ENCODE peak calls at places on chromosomes 4 and X, in nine cellular contexts. One of them, this sample, is unnamed.

GRCh38 chr4:110503588-110504435 is 27.9 kb downstream of the ENPEP start:
- DNase-seq in aorta: no peak
- DNase-seq in ELR: no peak
- DNase-seq in fibroblast of pulmonary artery: peak; percentile 30
- DNase-seq in RPMI8226: peak; percentile 4
- DNase-seq in GM13977: no peak
- DNase-seq in stomach: no peak
- DNase-seq in activated CD8-positive, alpha-beta T cell treated with anti-CD3 and anti-CD28 coated beads, Interleukin-2, amount 10 ng/mL, durations not matched to agents 7 days and 5 days: no peak
- DNase-seq in A549: no peak
- DNase-seq in this sample: peak; percentile 65

GRCh38 chr4:56648245-56649151 is 32.6 kb downstream of the HOPX start:
- DNase-seq in fibroblast of pulmonary artery: peak; percentile 13
- DNase-seq in A549: no peak
- DNase-seq in stomach: no peak
- DNase-seq in activated CD8-positive, alpha-beta T cell treated with anti-CD3 and anti-CD28 coated beads, Interleukin-2, amount 10 ng/mL, durations not matched to agents 7 days and 5 days: no peak
- DNase-seq in aorta: no peak
- DNase-seq in GM13977: no peak
- DNase-seq in RPMI8226: no peak
- DNase-seq in ELR: peak; percentile 11
- DNase-seq in this sample: peak; percentile 41

GRCh38 chrX:13463608-13464007 is 105.8 kb upstream of the EGFL6 start:
- DNase-seq in aorta: peak; percentile 55
- DNase-seq in stomach: no peak
- DNase-seq in GM13977: no peak
- DNase-seq in activated CD8-positive, alpha-beta T cell treated with anti-CD3 and anti-CD28 coated beads, Interleukin-2, amount 10 ng/mL, durations not matched to agents 7 days and 5 days: no peak
- DNase-seq in ELR: peak; percentile 87
- DNase-seq in A549: peak; percentile 6
- DNase-seq in fibroblast of pulmonary artery: peak; percentile 90
- DNase-seq in RPMI8226: no peak
- DNase-seq in this sample: peak; percentile 93

GRCh38 chr4:143555676-143556075 is 42.2 kb downstream of the SMARCA5 start:
- DNase-seq in activated CD8-positive, alpha-beta T cell treated with anti-CD3 and anti-CD28 coated beads, Interleukin-2, amount 10 ng/mL, durations not matched to agents 7 days and 5 days: no peak
- DNase-seq in fibroblast of pulmonary artery: no peak
- DNase-seq in ELR: no peak
- DNase-seq in aorta: no peak
- DNase-seq in A549: no peak
- DNase-seq in stomach: no peak
- DNase-seq in RPMI8226: no peak
- DNase-seq in GM13977: no peak
- DNase-seq in this sample: peak; percentile 10

GRCh38 chr4:184805462-184806245 is 20.1 kb downstream of the ACSL1 start:
- DNase-seq in A549: no peak
- DNase-seq in stomach: peak; percentile 82
- DNase-seq in fibroblast of pulmonary artery: no peak
- DNase-seq in aorta: no peak
- DNase-seq in GM13977: no peak
- DNase-seq in activated CD8-positive, alpha-beta T cell treated with anti-CD3 and anti-CD28 coated beads, Interleukin-2, amount 10 ng/mL, durations not matched to agents 7 days and 5 days: no peak
- DNase-seq in ELR: no peak
- DNase-seq in RPMI8226: peak; percentile 73
- DNase-seq in this sample: no peak

GRCh38 chrX:119726900-119727555 is 31.4 kb upstream of the SOWAHD start:
- DNase-seq in aorta: no peak
- DNase-seq in A549: no peak
- DNase-seq in stomach: no peak
- DNase-seq in ELR: peak; percentile 23
- DNase-seq in RPMI8226: no peak
- DNase-seq in fibroblast of pulmonary artery: no peak
- DNase-seq in GM13977: no peak
- DNase-seq in activated CD8-positive, alpha-beta T cell treated with anti-CD3 and anti-CD28 coated beads, Interleukin-2, amount 10 ng/mL, durations not matched to agents 7 days and 5 days: peak; percentile 48
- DNase-seq in this sample: no peak

GRCh38 chr4:166174717-166175510 is 301.9 kb downstream of the TLL1 start:
- DNase-seq in RPMI8226: no peak
- DNase-seq in stomach: no peak
- DNase-seq in activated CD8-positive, alpha-beta T cell treated with anti-CD3 and anti-CD28 coated beads, Interleukin-2, amount 10 ng/mL, durations not matched to agents 7 days and 5 days: no peak
- DNase-seq in aorta: no peak
- DNase-seq in ELR: peak; percentile 66
- DNase-seq in GM13977: no peak
- DNase-seq in A549: peak; percentile 27
- DNase-seq in fibroblast of pulmonary artery: peak; percentile 78
- DNase-seq in this sample: peak; percentile 39

GRCh38 chrX:100645106-100645505 is 1.1 kb downstream of the SRPX2 start:
- DNase-seq in RPMI8226: peak; percentile 21
- DNase-seq in ELR: peak; percentile 43
- DNase-seq in A549: no peak
- DNase-seq in activated CD8-positive, alpha-beta T cell treated with anti-CD3 and anti-CD28 coated beads, Interleukin-2, amount 10 ng/mL, durations not matched to agents 7 days and 5 days: no peak
- DNase-seq in fibroblast of pulmonary artery: peak; percentile 38
- DNase-seq in GM13977: no peak
- DNase-seq in stomach: no peak
- DNase-seq in aorta: no peak
- DNase-seq in this sample: no peak

GRCh38 chr4:848307-848691 is 22.4 kb upstream of the CPLX1 start:
- DNase-seq in A549: no peak
- DNase-seq in ELR: no peak
- DNase-seq in aorta: peak; percentile 37
- DNase-seq in stomach: no peak
- DNase-seq in RPMI8226: no peak
- DNase-seq in activated CD8-positive, alpha-beta T cell treated with anti-CD3 and anti-CD28 coated beads, Interleukin-2, amount 10 ng/mL, durations not matched to agents 7 days and 5 days: no peak
- DNase-seq in fibroblast of pulmonary artery: no peak
- DNase-seq in GM13977: no peak
- DNase-seq in this sample: no peak

GRCh38 chr4:128653514-128654420 is 155.7 kb upstream of the JADE1 start:
- DNase-seq in GM13977: no peak
- DNase-seq in fibroblast of pulmonary artery: peak; percentile 87
- DNase-seq in activated CD8-positive, alpha-beta T cell treated with anti-CD3 and anti-CD28 coated beads, Interleukin-2, amount 10 ng/mL, durations not matched to agents 7 days and 5 days: no peak
- DNase-seq in ELR: no peak
- DNase-seq in A549: no peak
- DNase-seq in stomach: no peak
- DNase-seq in aorta: no peak
- DNase-seq in RPMI8226: no peak
- DNase-seq in this sample: peak; percentile 78

GRCh38 chrX:54198262-54198661 is 15.2 kb upstream of the FAM120C start:
- DNase-seq in activated CD8-positive, alpha-beta T cell treated with anti-CD3 and anti-CD28 coated beads, Interleukin-2, amount 10 ng/mL, durations not matched to agents 7 days and 5 days: no peak
- DNase-seq in aorta: no peak
- DNase-seq in GM13977: no peak
- DNase-seq in RPMI8226: no peak
- DNase-seq in fibroblast of pulmonary artery: no peak
- DNase-seq in stomach: no peak
- DNase-seq in ELR: no peak
- DNase-seq in A549: no peak
- DNase-seq in this sample: no peak

GRCh38 chr4:55175779-55176231 is 50.4 kb upstream of the KDR start:
- DNase-seq in GM13977: no peak
- DNase-seq in ELR: peak; percentile 90
- DNase-seq in fibroblast of pulmonary artery: peak; percentile 73
- DNase-seq in stomach: no peak
- DNase-seq in RPMI8226: no peak
- DNase-seq in activated CD8-positive, alpha-beta T cell treated with anti-CD3 and anti-CD28 coated beads, Interleukin-2, amount 10 ng/mL, durations not matched to agents 7 days and 5 days: no peak
- DNase-seq in A549: peak; percentile 1
- DNase-seq in aorta: no peak
- DNase-seq in this sample: peak; percentile 61

GRCh38 chrX:42530027-42530426 is 247.9 kb downstream of the PPP1R2C start:
- DNase-seq in fibroblast of pulmonary artery: peak; percentile 36
- DNase-seq in GM13977: no peak
- DNase-seq in aorta: no peak
- DNase-seq in activated CD8-positive, alpha-beta T cell treated with anti-CD3 and anti-CD28 coated beads, Interleukin-2, amount 10 ng/mL, durations not matched to agents 7 days and 5 days: no peak
- DNase-seq in A549: no peak
- DNase-seq in stomach: no peak
- DNase-seq in ELR: peak; percentile 1
- DNase-seq in RPMI8226: no peak
- DNase-seq in this sample: peak; percentile 52

GRCh38 chr4:54687887-54688841 is 30.4 kb downstream of the KIT start:
- DNase-seq in GM13977: no peak
- DNase-seq in RPMI8226: no peak
- DNase-seq in activated CD8-positive, alpha-beta T cell treated with anti-CD3 and anti-CD28 coated beads, Interleukin-2, amount 10 ng/mL, durations not matched to agents 7 days and 5 days: peak; percentile 28
- DNase-seq in A549: no peak
- DNase-seq in ELR: no peak
- DNase-seq in aorta: no peak
- DNase-seq in stomach: no peak
- DNase-seq in fibroblast of pulmonary artery: peak; percentile 6
- DNase-seq in this sample: peak; percentile 17

GRCh38 chr4:81751531-81752291 is 280.0 kb upstream of the RASGEF1B start:
- DNase-seq in stomach: no peak
- DNase-seq in RPMI8226: no peak
- DNase-seq in A549: no peak
- DNase-seq in aorta: no peak
- DNase-seq in activated CD8-positive, alpha-beta T cell treated with anti-CD3 and anti-CD28 coated beads, Interleukin-2, amount 10 ng/mL, durations not matched to agents 7 days and 5 days: no peak
- DNase-seq in GM13977: no peak
- DNase-seq in fibroblast of pulmonary artery: no peak
- DNase-seq in ELR: no peak
- DNase-seq in this sample: no peak

GRCh38 chrX:69321006-69321655 is 155.9 kb upstream of the PJA1 start:
- DNase-seq in A549: no peak
- DNase-seq in RPMI8226: no peak
- DNase-seq in stomach: peak; percentile 21
- DNase-seq in fibroblast of pulmonary artery: no peak
- DNase-seq in aorta: no peak
- DNase-seq in GM13977: no peak
- DNase-seq in activated CD8-positive, alpha-beta T cell treated with anti-CD3 and anti-CD28 coated beads, Interleukin-2, amount 10 ng/mL, durations not matched to agents 7 days and 5 days: no peak
- DNase-seq in ELR: no peak
- DNase-seq in this sample: no peak

GRCh38 chrX:29617725-29618124 is 597.6 kb upstream of the MAGEB2 start:
- DNase-seq in GM13977: no peak
- DNase-seq in ELR: no peak
- DNase-seq in A549: peak; percentile 11
- DNase-seq in fibroblast of pulmonary artery: no peak
- DNase-seq in aorta: no peak
- DNase-seq in stomach: no peak
- DNase-seq in activated CD8-positive, alpha-beta T cell treated with anti-CD3 and anti-CD28 coated beads, Interleukin-2, amount 10 ng/mL, durations not matched to agents 7 days and 5 days: no peak
- DNase-seq in RPMI8226: no peak
- DNase-seq in this sample: peak; percentile 21

GRCh38 chr4:52957220-52957686 is 95.1 kb downstream of the RASL11B start:
- DNase-seq in RPMI8226: peak; percentile 68
- DNase-seq in aorta: no peak
- DNase-seq in activated CD8-positive, alpha-beta T cell treated with anti-CD3 and anti-CD28 coated beads, Interleukin-2, amount 10 ng/mL, durations not matched to agents 7 days and 5 days: no peak
- DNase-seq in ELR: no peak
- DNase-seq in A549: no peak
- DNase-seq in GM13977: no peak
- DNase-seq in stomach: no peak
- DNase-seq in fibroblast of pulmonary artery: no peak
- DNase-seq in this sample: peak; percentile 56

GRCh38 chr4:71659979-71660378 is 123.9 kb downstream of the GC start:
- DNase-seq in stomach: no peak
- DNase-seq in ELR: no peak
- DNase-seq in RPMI8226: no peak
- DNase-seq in aorta: no peak
- DNase-seq in activated CD8-positive, alpha-beta T cell treated with anti-CD3 and anti-CD28 coated beads, Interleukin-2, amount 10 ng/mL, durations not matched to agents 7 days and 5 days: no peak
- DNase-seq in A549: no peak
- DNase-seq in GM13977: no peak
- DNase-seq in fibroblast of pulmonary artery: no peak
- DNase-seq in this sample: no peak

GRCh38 chrX:132740316-132741123 is 217.9 kb downstream of the HS6ST2 start:
- DNase-seq in fibroblast of pulmonary artery: peak; percentile 4
- DNase-seq in activated CD8-positive, alpha-beta T cell treated with anti-CD3 and anti-CD28 coated beads, Interleukin-2, amount 10 ng/mL, durations not matched to agents 7 days and 5 days: no peak
- DNase-seq in A549: no peak
- DNase-seq in ELR: no peak
- DNase-seq in GM13977: no peak
- DNase-seq in aorta: no peak
- DNase-seq in stomach: no peak
- DNase-seq in RPMI8226: no peak
- DNase-seq in this sample: peak; percentile 17

GRCh38 chr4:8402640-8403039 is 37.9 kb downstream of the ACOX3 start:
- DNase-seq in A549: no peak
- DNase-seq in GM13977: no peak
- DNase-seq in fibroblast of pulmonary artery: no peak
- DNase-seq in RPMI8226: no peak
- DNase-seq in ELR: no peak
- DNase-seq in activated CD8-positive, alpha-beta T cell treated with anti-CD3 and anti-CD28 coated beads, Interleukin-2, amount 10 ng/mL, durations not matched to agents 7 days and 5 days: no peak
- DNase-seq in stomach: no peak
- DNase-seq in aorta: peak; percentile 72
- DNase-seq in this sample: no peak

GRCh38 chrX:47623540-47624027 is 3.9 kb upstream of the SYN1 start:
- DNase-seq in fibroblast of pulmonary artery: peak; percentile 82
- DNase-seq in A549: peak; percentile 74
- DNase-seq in RPMI8226: peak; percentile 33
- DNase-seq in stomach: no peak
- DNase-seq in activated CD8-positive, alpha-beta T cell treated with anti-CD3 and anti-CD28 coated beads, Interleukin-2, amount 10 ng/mL, durations not matched to agents 7 days and 5 days: peak; percentile 39
- DNase-seq in aorta: peak; percentile 62
- DNase-seq in GM13977: peak; percentile 68
- DNase-seq in ELR: peak; percentile 79
- DNase-seq in this sample: peak; percentile 85

GRCh38 chr4:37890501-37891220 is at the start of gene TBC1D1:
- DNase-seq in A549: peak; percentile 5
- DNase-seq in aorta: peak; percentile 76
- DNase-seq in stomach: peak; percentile 75
- DNase-seq in activated CD8-positive, alpha-beta T cell treated with anti-CD3 and anti-CD28 coated beads, Interleukin-2, amount 10 ng/mL, durations not matched to agents 7 days and 5 days: peak; percentile 62
- DNase-seq in GM13977: peak; percentile 72
- DNase-seq in ELR: peak; percentile 33
- DNase-seq in fibroblast of pulmonary artery: no peak
- DNase-seq in RPMI8226: peak; percentile 83
- DNase-seq in this sample: no peak

GRCh38 chrX:47562615-47563243 is 1.7 kb downstream of the ARAF start:
- DNase-seq in ELR: peak; percentile 47
- DNase-seq in stomach: no peak
- DNase-seq in aorta: peak; percentile 60
- DNase-seq in GM13977: no peak
- DNase-seq in activated CD8-positive, alpha-beta T cell treated with anti-CD3 and anti-CD28 coated beads, Interleukin-2, amount 10 ng/mL, durations not matched to agents 7 days and 5 days: peak; percentile 60
- DNase-seq in RPMI8226: peak; percentile 23
- DNase-seq in A549: peak; percentile 29
- DNase-seq in fibroblast of pulmonary artery: peak; percentile 62
- DNase-seq in this sample: peak; percentile 65